ENCODE peak calls at places on chromosome 9, in seven cellular contexts. R is psoas muscle, X is body of pancreas, U is SK-N-SH, J is heart right ventricle, Y is HCT116, H is Calu3. V is an unnamed sample.

GRCh38 chr9:134913713-134914500 is 3.8 kb downstream of the FCN1 start:
- DNase-seq in X (no peak), H (no peak), R (no peak), U (no peak), Y (no peak), J (no peak), V (no peak)

GRCh38 chr9:127049044-127049443 is 73.4 kb downstream of the ANGPTL2 start:
- DNase-seq in U (no peak), J (peak; percentile 68), R (no peak), H (peak; percentile 33), X (peak; percentile 48), Y (no peak), V (no peak)

GRCh38 chr9:86749530-86750275 is 197.6 kb downstream of the GAS1 start:
- DNase-seq in U (peak; percentile 19), J (peak; percentile 39), Y (no peak), R (no peak), X (no peak), H (no peak), V (no peak)

GRCh38 chr9:4143951-4144717 is 155.7 kb downstream of the GLIS3 start:
- DNase-seq in R (no peak), H (no peak), U (no peak), J (no peak), X (no peak), Y (no peak), V (no peak)

GRCh38 chr9:2261421-2262103 is 246.4 kb downstream of the SMARCA2 start:
- DNase-seq in X (no peak), J (no peak), Y (peak; percentile 24), H (no peak), U (no peak), R (no peak), V (no peak)

GRCh38 chr9:93681316-93682154 is 105.2 kb downstream of the PHF2 start:
- DNase-seq in R (no peak), Y (no peak), H (no peak), J (peak; percentile 4), X (no peak), U (peak; percentile 16), V (no peak)

GRCh38 chr9:21964925-21965385 is 29.2 kb downstream of the CDKN2A start:
- DNase-seq in X (peak; percentile 57), U (no peak), J (no peak), H (peak; percentile 56), R (no peak), Y (no peak), V (peak; percentile 69)

GRCh38 chr9:91040371-91041215 is 239.0 kb downstream of the SYK start:
- DNase-seq in U (no peak), Y (no peak), H (no peak), R (no peak), X (no peak), J (no peak), V (no peak)

GRCh38 chr9:110799396-110799795 is 130.8 kb downstream of the MUSK start:
- DNase-seq in U (no peak), Y (no peak), R (no peak), H (no peak), X (no peak), J (no peak), V (no peak)

GRCh38 chr9:133346021-133346713 is 1.8 kb downstream of the MED22 start:
- DNase-seq in U (peak; percentile 33), H (no peak), R (no peak), X (no peak), J (no peak), Y (no peak), V (no peak)

GRCh38 chr9:136754626-136755284 is 3.3 kb downstream of the LCN8 start:
- DNase-seq in Y (no peak), H (no peak), R (no peak), X (no peak), U (no peak), J (no peak), V (no peak)

GRCh38 chr9:30774326-30774725 is 1610.1 kb upstream of the ACO1 start:
- DNase-seq in U (no peak), H (no peak), J (no peak), X (no peak), Y (no peak), R (no peak), V (no peak)

GRCh38 chr9:134589748-134590147 is 51.9 kb upstream of the COL5A1 start:
- DNase-seq in J (no peak), H (no peak), U (no peak), Y (no peak), X (no peak), R (no peak), V (no peak)

GRCh38 chr9:93116049-93116961 is 17.7 kb downstream of the NINJ1 start:
- DNase-seq in U (no peak), Y (no peak), J (peak; percentile 72), H (peak; percentile 40), X (peak; percentile 88), R (peak; percentile 77), V (no peak)

GRCh38 chr9:15101046-15101445 is 190.8 kb upstream of the FREM1 start:
- DNase-seq in X (peak; percentile 16), Y (no peak), J (no peak), U (no peak), R (no peak), H (no peak), V (no peak)

GRCh38 chr9:15096959-15097358 is 186.7 kb upstream of the FREM1 start:
- DNase-seq in H (no peak), U (no peak), J (no peak), Y (no peak), X (no peak), R (no peak), V (no peak)
- TF ChIP-seq CTCF in H (no peak), U (no peak), J (no peak), Y (peak; percentile 26), X (no peak), R (no peak), V (no peak)

GRCh38 chr9:113987526-113987925 is 90.6 kb downstream of the AMBP start:
- DNase-seq in R (no peak), U (no peak), H (no peak), X (no peak), Y (no peak), J (no peak), V (no peak)

GRCh38 chr9:113984639-113985380 is 93.3 kb downstream of the AMBP start:
- DNase-seq in U (no peak), H (no peak), R (no peak), Y (no peak), X (no peak), J (no peak), V (no peak)

GRCh38 chr9:113988385-113988784 is 89.7 kb downstream of the AMBP start:
- DNase-seq in H (no peak), U (no peak), Y (no peak), R (peak; percentile 26), J (no peak), X (no peak), V (no peak)

GRCh38 chr9:113986931-113987330 is 91.2 kb downstream of the AMBP start:
- DNase-seq in U (no peak), X (no peak), H (no peak), Y (no peak), J (no peak), R (no peak), V (no peak)

GRCh38 chr9:113985968-113986585 is 92.0 kb downstream of the AMBP start:
- DNase-seq in R (no peak), Y (no peak), H (no peak), J (no peak), U (no peak), X (no peak), V (no peak)
- TF ChIP-seq CTCF in R (no peak), Y (no peak), H (no peak), J (no peak), U (no peak), X (no peak), V (no peak)

GRCh38 chr9:96138616-96139015 is 163.4 kb downstream of the HSD17B3 start:
- DNase-seq in Y (no peak), U (no peak), H (no peak), J (no peak), X (no peak), R (no peak), V (no peak)

GRCh38 chr9:96139592-96140251 is 162.3 kb downstream of the HSD17B3 start:
- DNase-seq in R (peak; percentile 38), X (peak; percentile 51), Y (no peak), H (no peak), J (no peak), U (peak; percentile 71), V (no peak)

GRCh38 chr9:96137666-96138429 is 164.1 kb downstream of the HSD17B3 start:
- DNase-seq in H (no peak), U (no peak), Y (no peak), J (no peak), X (no peak), R (no peak), V (no peak)

GRCh38 chr9:96141666-96142065 is 160.3 kb downstream of the HSD17B3 start:
- DNase-seq in H (no peak), J (no peak), U (no peak), X (no peak), R (no peak), Y (no peak), V (no peak)

DNA sequence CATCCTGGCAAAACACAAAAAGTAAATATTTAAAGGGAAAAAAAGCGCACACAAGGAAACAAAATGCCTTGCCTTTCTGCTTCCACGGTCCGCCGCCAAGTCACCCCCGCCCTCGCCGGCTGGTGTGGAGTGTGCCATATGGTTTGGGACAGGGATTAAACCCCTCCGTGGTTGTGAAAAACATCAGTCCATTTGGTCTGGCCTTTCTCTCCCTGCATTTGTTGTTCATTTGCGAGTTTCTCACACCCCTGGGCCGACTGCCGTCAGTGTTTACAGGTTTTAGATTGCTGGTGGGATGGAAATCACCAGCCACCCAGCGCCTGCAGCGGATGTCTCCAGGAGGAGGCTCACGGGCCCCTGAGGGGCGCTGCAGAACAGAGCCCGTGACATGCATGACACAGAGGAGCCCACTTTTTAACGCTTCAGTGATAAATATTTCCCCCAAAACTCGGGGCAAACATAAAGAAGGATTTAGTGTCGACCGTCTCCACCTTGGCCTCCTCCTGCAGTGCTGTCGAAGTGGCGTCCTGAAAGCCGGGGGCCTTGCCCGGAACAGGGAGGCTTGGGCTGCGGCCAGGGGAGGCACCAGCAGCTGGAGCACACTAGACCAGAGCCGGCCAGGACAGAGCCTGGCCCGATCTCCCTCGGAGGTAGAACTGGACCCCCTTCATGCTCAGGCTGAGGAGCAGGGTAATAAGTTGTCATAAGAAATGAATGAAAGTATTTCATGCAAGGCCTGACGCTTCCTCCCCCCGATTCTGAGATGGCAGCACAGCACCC is 161.4 kb downstream of the HSD17B3 start:
- DNase-seq in J (no peak), Y (no peak), R (no peak), X (no peak), U (no peak), H (no peak), V (no peak)
- TF ChIP-seq CTCF in J (no peak), Y (no peak), R (no peak), X (no peak), U (no peak), H (no peak), V (no peak)

GRCh38 chr9:88741335-88741734 is 206.4 kb downstream of the NXNL2 start:
- DNase-seq in H (no peak), X (no peak), U (no peak), Y (no peak), J (no peak), R (no peak), V (no peak)
- TF ChIP-seq CTCF in H (no peak), X (no peak), U (peak; percentile 51), Y (peak; percentile 69), J (peak; percentile 18), R (no peak), V (peak; percentile 15)

V was measured in GM13976.